ENCODE peak calls at places on chromosome 19, in five cellular contexts. Z is thyroid gland, T is body of pancreas, R is activated T-helper 1 cell treated with Interleukin-2 at 50 U/mL for 16 hours, X is GM04504. V is an unnamed sample.

GRCh38 chr19:44611812-44612295 is 1.5 kb upstream of the IGSF23 start:
- DNase-seq in X (no peak), Z (no peak), R (no peak), T (peak), V (no peak)

GRCh38 chr19:55474269-55475265 is 1.9 kb upstream of the ZNF628 start:
- DNase-seq in R (no peak), Z (no peak), X (no peak), T (no peak), V (no peak)

GRCh38 chr19:40802300-40803169 is 3.5 kb downstream of the EGLN2 start:
- DNase-seq in Z (no peak), X (no peak), T (no peak), R (no peak), V (peak)

GRCh38 chr19:28224441-28224840 is 988.5 kb downstream of the UQCRFS1 start:
- DNase-seq in X (no peak), T (no peak), R (no peak), Z (no peak), V (no peak)

GRCh38 chr19:48552406-48553322 is 692 bp downstream of the SULT2B1 start:
- DNase-seq in Z (no peak), R (no peak), T (no peak), X (no peak), V (no peak)

GRCh38 chr19:54206831-54207177 is 6.1 kb downstream of the RPS9 start:
- DNase-seq in X (no peak), T (no peak), Z (no peak), R (no peak), V (no peak)

GRCh38 chr19:2503521-2504109 is 27.7 kb downstream of the GADD45B start:
- DNase-seq in R (peak), T (no peak), X (peak), Z (no peak), V (no peak)

GRCh38 chr19:55111238-55111831 is 6.1 kb downstream of the PPP1R12C start:
- DNase-seq in Z (no peak), T (no peak), X (no peak), R (no peak), V (no peak)

GRCh38 chr19:38120471-38121030 is 103.5 kb downstream of the DPF1 start:
- DNase-seq in Z (no peak), T (no peak), X (no peak), R (no peak), V (no peak)

GRCh38 chr19:57888107-57888493 is 737 bp downstream of the ZNF814 start:
- DNase-seq in R (no peak), Z (no peak), T (no peak), X (no peak), V (no peak)

GRCh38 chr19:45306522-45307027 is 16.1 kb downstream of the CKM start:
- DNase-seq in T (no peak), R (no peak), Z (no peak), X (no peak), V (no peak)

GRCh38 chr19:56971230-56971629 is 130.7 kb upstream of the PEG3 start:
- DNase-seq in Z (no peak), R (no peak), X (no peak), T (no peak), V (no peak)

V was measured in stomach.